ENCODE peak calls at places on chromosomes 16 and 17, in nine cellular contexts. E is PC-3; S is GM23248; L is CD4-positive, CD25-positive, alpha-beta regulatory T cell; Q is left ventricle myocardium inferior; O is mucosa of descending colon; I is body of pancreas; D is left lung; F is uterus. U is an unnamed sample. For H3K9me3, the result is how much of the 10 kb centered on the place peaks cover.

GRCh38 chr16:58110590-58111330 is 18.4 kb downstream of the CFAP20 start:
- DNase-seq in E (no peak), S (peak), L (no peak), Q (no peak), O (no peak), I (no peak), D (no peak), F (no peak), U (no peak)

GRCh38 chr16:54931757-54932660 is 1.3 kb downstream of the IRX5 start:
- DNase-seq in E (no peak), S (peak), L (no peak), Q (no peak), O (no peak), I (no peak), D (peak), F (no peak), U (no peak)

GRCh38 chr17:32240745-32241144 is 24.9 kb upstream of the RHBDL3 start:
- DNase-seq in E (no peak), S (peak), L (no peak), Q (peak), O (no peak), I (no peak), D (no peak), F (no peak), U (no peak)

GRCh38 chr17:54948380-54948779 is 20.1 kb downstream of the COX11 start:
- DNase-seq in E (peak), S (peak), L (no peak), Q (no peak), O (no peak), I (no peak), D (no peak), F (no peak), U (no peak)

GRCh38 chr17:39791296-39791992 is 53.7 kb downstream of the GRB7 start:
- DNase-seq in E (no peak), S (no peak), L (no peak), Q (no peak), O (no peak), I (no peak), D (no peak), F (no peak), U (no peak)

GRCh38 chr17:3813171-3813570 is 12.2 kb upstream of the ITGAE start:
- DNase-seq in E (no peak), S (no peak), L (no peak), Q (no peak), O (no peak), I (no peak), D (no peak), F (no peak), U (no peak)

GRCh38 chr17:17411692-17412091 is 65.1 kb upstream of the MED9 start:
- DNase-seq in E (peak), S (peak), L (no peak), Q (no peak), O (no peak), I (no peak), D (no peak), F (no peak), U (no peak)

GRCh38 chr16:52078716-52079655 is 468.0 kb downstream of the TOX3 start:
- DNase-seq in E (no peak), S (no peak), L (no peak), Q (no peak), O (no peak), I (no peak), D (no peak), F (no peak), U (no peak)

GRCh38 chr16:16004314-16004749 is 54.9 kb downstream of the ABCC1 start:
- DNase-seq in E (peak), S (peak), L (no peak), Q (no peak), O (no peak), I (no peak), D (no peak), F (no peak), U (no peak)

GRCh38 chr17:83057397-83057761 is 22.0 kb upstream of the METRNL start:
- DNase-seq in E (no peak), S (no peak), L (no peak), Q (no peak), O (no peak), I (no peak), D (no peak), F (peak), U (peak)

GRCh38 chr17:42759982-42760651 is 910 bp upstream of the RAMP2 start:
- DNase-seq in E (no peak), S (no peak), L (no peak), Q (no peak), O (no peak), I (no peak), D (no peak), F (no peak), U (no peak)

GRCh38 chr16:67105881-67106280 is 3.9 kb upstream of the PHAF1 start:
- DNase-seq in E (no peak), S (no peak), L (no peak), Q (no peak), O (no peak), I (no peak), D (no peak), F (no peak), U (no peak)

GRCh38 chr17:4074831-4075495 is 67.9 kb downstream of the ZZEF1 start:
- DNase-seq in E (peak), S (peak), L (peak), Q (no peak), O (no peak), I (no peak), D (no peak), F (no peak), U (no peak)

GRCh38 chr16:11835891-11836652 is 15.3 kb downstream of the RSL1D1 start:
- DNase-seq in E (no peak), S (peak), L (no peak), Q (no peak), O (no peak), I (no peak), D (no peak), F (no peak), U (no peak)

GRCh38 chr16:85678016-85678415 is 10.7 kb downstream of the GINS2 start:
- DNase-seq in E (no peak), S (no peak), L (no peak), Q (no peak), O (no peak), I (no peak), D (no peak), F (no peak), U (no peak)

GRCh38 chr16:19718624-19718965 is 524 bp downstream of the IQCK start:
- DNase-seq in E (no peak), S (peak), L (no peak), Q (no peak), O (peak), I (peak), D (no peak), F (no peak), U (no peak)

GRCh38 chr17:80694992-80695912 is 150.6 kb downstream of the RPTOR start:
- DNase-seq in E (no peak), S (no peak), L (no peak), Q (no peak), O (no peak), I (peak), D (no peak), F (no peak), U (no peak)

GRCh38 chr16:998211-998610 is 16.6 kb downstream of the SOX8 start:
- DNase-seq in E (no peak), S (no peak), L (no peak), Q (no peak), O (no peak), I (no peak), D (no peak), F (no peak), U (no peak)

GRCh38 chr16:54493076-54493475 is 206.5 kb upstream of the IRX3 start:
- DNase-seq in E (no peak), S (peak), L (no peak), Q (no peak), O (no peak), I (no peak), D (no peak), F (no peak), U (no peak)

GRCh38 chr16:57303910-57304168 is 19.4 kb upstream of the PLLP start:
- DNase-seq in E (no peak), S (no peak), L (no peak), Q (no peak), O (no peak), I (no peak), D (no peak), F (no peak), U (no peak)

GRCh38 chr17:46078675-46079074 is 79.6 kb downstream of the STH start:
- DNase-seq in E (no peak), S (no peak), L (no peak), Q (no peak), O (no peak), I (no peak), D (no peak), F (no peak), U (no peak)

GRCh38 chr16:29777576-29778360 is at the start of gene ZG16:
- DNase-seq in E (peak), S (no peak), L (no peak), Q (no peak), O (no peak), I (peak), D (no peak), F (no peak), U (no peak)

GRCh38 chr17:76232342-76232741 is 8.0 kb downstream of the RNF157 start:
- DNase-seq in E (peak), S (peak), L (no peak), Q (no peak), O (no peak), I (no peak), D (no peak), F (no peak), U (no peak)

GRCh38 chr17:70405492-70406220 is 236.3 kb downstream of the KCNJ2 start:
- DNase-seq in E (peak), S (peak), L (no peak), Q (no peak), O (peak), I (no peak), D (no peak), F (no peak), U (no peak)

GRCh38 chr17:27488263-27488662 is 32.0 kb downstream of the KSR1 start:
- DNase-seq in E (no peak), S (no peak), L (no peak), Q (no peak), O (no peak), I (no peak), D (no peak), F (no peak), U (no peak)

GRCh38 chr17:44867841-44868240 is 20.2 kb downstream of the HIGD1B start:
- DNase-seq in E (no peak), S (no peak), L (no peak), Q (no peak), O (no peak), I (no peak), D (no peak), F (no peak), U (no peak)

GRCh38 chr16:65975049-65975708 is 391.3 kb upstream of the CDH5 start:
- DNase-seq in E (peak), S (peak), L (no peak), Q (no peak), O (no peak), I (no peak), D (no peak), F (no peak), U (no peak)

GRCh38 chr17:67360880-67361279 is 5.5 kb downstream of the PSMD12 start:
- DNase-seq in E (no peak), S (no peak), L (no peak), Q (no peak), O (no peak), I (no peak), D (no peak), F (no peak), U (no peak)

GRCh38 chr16:84479716-84480450 is 24.6 kb downstream of the MEAK7 start:
- DNase-seq in E (no peak), S (no peak), L (no peak), Q (no peak), O (no peak), I (no peak), D (no peak), F (no peak), U (no peak)

GRCh38 chr17:39244600-39245570 is 19.1 kb upstream of the STAC2 start:
- DNase-seq in E (peak), S (peak), L (peak), Q (peak), O (peak), I (peak), D (peak), F (peak), U (peak)

GRCh38 chr17:3892095-3892998 is 506 bp downstream of the CAMKK1 start:
- DNase-seq in E (peak), S (peak), L (peak), Q (peak), O (peak), I (peak), D (peak), F (peak), U (peak)

GRCh38 chr17:71163813-71164122 is 957.1 kb upstream of the SOX9 start:
- DNase-seq in E (no peak), S (no peak), L (no peak), Q (no peak), O (no peak), I (no peak), D (no peak), F (no peak), U (no peak)

GRCh38 chr16:87553174-87553573 is 49.1 kb upstream of the JPH3 start:
- DNase-seq in E (no peak), S (no peak), L (no peak), Q (no peak), O (no peak), I (no peak), D (no peak), F (no peak), U (no peak)

GRCh38 chr17:58960068-58960467 is 146.6 kb downstream of the TRIM37 start:
- DNase-seq in E (peak), S (peak), L (no peak), Q (no peak), O (peak), I (peak), D (no peak), F (no peak), U (no peak)

GRCh38 chr16:20300312-20301097 is 26.8 kb downstream of the GP2 start:
- DNase-seq in E (peak), S (peak), L (no peak), Q (peak), O (peak), I (peak), D (no peak), F (no peak), U (peak)

GRCh38 chr16:80258407-80258806 is 282.4 kb upstream of the DYNLRB2 start:
- DNase-seq in E (no peak), S (no peak), L (no peak), Q (no peak), O (no peak), I (no peak), D (no peak), F (no peak), U (no peak)

GRCh38 chr16:85395207-85395912 is 217.8 kb upstream of the GSE1 start:
- DNase-seq in E (peak), S (peak), L (no peak), Q (peak), O (peak), I (peak), D (peak), F (peak), U (peak)

GRCh38 chr16:12100124-12100647 is 123.7 kb downstream of the SNX29 start:
- DNase-seq in E (no peak), S (no peak), L (no peak), Q (no peak), O (no peak), I (no peak), D (no peak), F (no peak), U (no peak)

GRCh38 chr17:64107517-64108235 is 22.3 kb downstream of the ERN1 start:
- DNase-seq in E (peak), S (no peak), L (no peak), Q (no peak), O (peak), I (peak), D (no peak), F (no peak), U (no peak)

GRCh38 chr17:22305356-22306071 is 613.2 kb downstream of the KCNJ18 start:
- DNase-seq in E (no peak), S (no peak), L (no peak), Q (no peak), O (no peak), I (no peak), D (no peak), F (no peak), U (no peak)

GRCh38 chr17:22310717-22311686 is 618.7 kb downstream of the KCNJ18 start:
- DNase-seq in E (peak), S (no peak), L (no peak), Q (no peak), O (no peak), I (no peak), D (no peak), F (no peak), U (no peak)
- H3K9me3 ChIP-seq in E (under half), S (under half), L (under half), Q (under half), O (half or more), I (under half), D (under half), F (under half), U (under half)

GRCh38 chr16:88775825-88776224 is 9.2 kb downstream of the PIEZO1 start:
- DNase-seq in E (no peak), S (no peak), L (no peak), Q (no peak), O (no peak), I (no peak), D (no peak), F (no peak), U (no peak)
- H3K9me3 ChIP-seq in E (under half), S (under half), L (under half), Q (under half), O (under half), I (under half), D (under half), F (under half), U (under half)

GRCh38 chr17:22599322-22599721 is 907.0 kb downstream of the KCNJ18 start:
- DNase-seq in E (no peak), S (no peak), L (no peak), Q (no peak), O (no peak), I (no peak), D (no peak), F (no peak), U (no peak)
- H3K9me3 ChIP-seq in E (under half), S (under half), L (under half), Q (under half), O (under half), I (under half), D (under half), F (under half), U (under half)

GRCh38 chr16:89678258-89678657 is 8.2 kb upstream of the CDK10 start:
- DNase-seq in E (no peak), S (no peak), L (no peak), Q (no peak), O (no peak), I (no peak), D (no peak), F (no peak), U (no peak)
- H3K9me3 ChIP-seq in E (under half), S (under half), L (under half), Q (under half), O (under half), I (under half), D (under half), F (under half), U (under half)

GRCh38 chr17:19654342-19654886 is 5.9 kb downstream of the ALDH3A2 start:
- DNase-seq in E (no peak), S (no peak), L (no peak), Q (no peak), O (no peak), I (no peak), D (peak), F (no peak), U (no peak)
- H3K9me3 ChIP-seq in E (under half), S (under half), L (under half), Q (under half), O (under half), I (under half), D (under half), F (under half), U (under half)

U was measured in right atrium auricular region.